ENCODE peak calls at places on chromosomes 11 and 22, in seven cellular contexts. K is EL, T is HTR-8/SVneo, D is AG04450, Z is NCI-H774, F is GM23248, W is mesendoderm. Q is an unnamed sample.

GRCh38 chr22:37518509-37519267 is 527 bp downstream of the CARD10 start:
- DNase-seq in K (no peak), T (no peak), D (no peak), Z (no peak), F (peak; percentile 43), W (no peak), Q (peak; percentile 66)

GRCh38 chr11:91164452-91164822 is 941.6 kb upstream of the CHORDC1 start:
- DNase-seq in K (no peak), T (no peak), D (no peak), Z (peak; percentile 41), F (no peak), W (no peak), Q (no peak)

GRCh38 chr22:29883045-29883830 is at the start of gene MTMR3:
- DNase-seq in K (peak; percentile 90), T (peak; percentile 69), D (peak; percentile 66), Z (peak; percentile 70), F (peak; percentile 92), W (peak; percentile 92), Q (peak; percentile 92)

GRCh38 chr11:134599180-134599810 is 187.3 kb upstream of the B3GAT1 start:
- DNase-seq in K (no peak), T (no peak), D (no peak), Z (no peak), F (no peak), W (peak; percentile 27), Q (no peak)

GRCh38 chr11:80085563-80085962 is 644.7 kb upstream of the TENM4 start:
- DNase-seq in K (no peak), T (no peak), D (no peak), Z (no peak), F (no peak), W (no peak), Q (no peak)

GRCh38 chr11:42397483-42397882 is 914.3 kb upstream of the API5 start:
- DNase-seq in K (no peak), T (no peak), D (no peak), Z (no peak), F (no peak), W (no peak), Q (no peak)

GRCh38 chr11:125418396-125418795 is 77.7 kb downstream of the FEZ1 start:
- DNase-seq in K (no peak), T (no peak), D (no peak), Z (no peak), F (no peak), W (peak; percentile 80), Q (peak; percentile 42)

GRCh38 chr11:17498475-17498874 is 21.8 kb upstream of the ABCC8 start:
- DNase-seq in K (peak; percentile 14), T (no peak), D (no peak), Z (no peak), F (peak; percentile 38), W (peak; percentile 59), Q (peak; percentile 56)

GRCh38 chr11:119560291-119560690 is 137.3 kb upstream of the THY1 start:
- DNase-seq in K (no peak), T (no peak), D (no peak), Z (no peak), F (no peak), W (no peak), Q (no peak)

GRCh38 chr11:68374531-68374930 is 62.1 kb downstream of the LRP5 start:
- DNase-seq in K (no peak), T (no peak), D (no peak), Z (no peak), F (peak; percentile 16), W (no peak), Q (no peak)

GRCh38 chr22:41140365-41140957 is 48.1 kb downstream of the EP300 start:
- DNase-seq in K (no peak), T (no peak), D (no peak), Z (no peak), F (peak; percentile 42), W (no peak), Q (no peak)

GRCh38 chr22:18078329-18079041 is 695 bp downstream of the PEX26 start:
- DNase-seq in K (peak; percentile 47), T (peak; percentile 11), D (no peak), Z (peak; percentile 33), F (peak; percentile 69), W (peak; percentile 51), Q (peak; percentile 70)

GRCh38 chr11:71212871-71213559 is 39.4 kb downstream of the SHANK2 start:
- DNase-seq in K (no peak), T (no peak), D (no peak), Z (no peak), F (peak; percentile 33), W (no peak), Q (no peak)

GRCh38 chr11:116874251-116874650 is 36.8 kb upstream of the APOA1 start:
- DNase-seq in K (peak; percentile 47), T (no peak), D (no peak), Z (no peak), F (peak; percentile 49), W (no peak), Q (no peak)

GRCh38 chr11:112837162-112837826 is 123.9 kb upstream of the NCAM1 start:
- DNase-seq in K (no peak), T (no peak), D (no peak), Z (peak; percentile 71), F (peak; percentile 3), W (peak; percentile 49), Q (peak; percentile 32)

GRCh38 chr11:19422257-19422656 is 181.5 kb upstream of the E2F8 start:
- DNase-seq in K (no peak), T (no peak), D (no peak), Z (no peak), F (no peak), W (no peak), Q (peak; percentile 4)

GRCh38 chr22:20430641-20431519 is 6.7 kb downstream of the SCARF2 start:
- DNase-seq in K (no peak), T (no peak), D (no peak), Z (no peak), F (peak; percentile 75), W (peak; percentile 85), Q (peak; percentile 87)

GRCh38 chr11:71563401-71563800 is 2.0 kb upstream of the KRTAP5-10 start:
- DNase-seq in K (peak; percentile 62), T (peak; percentile 73), D (no peak), Z (no peak), F (peak; percentile 66), W (peak; percentile 83), Q (peak; percentile 72)